ENCODE peak calls at places on chromosomes 11 and 22, in six cellular contexts. Y, P, F, R, L and D are unnamed samples.
A peak's percentile ranks its signal among the peaks of the same experiment; 100 is the strongest.

GRCh38 chr11:32029721-32030120 is 61.2 kb upstream of the RCN1 start:
- ATAC-seq in F (no peak), Y (no peak), R (no peak), P (no peak), L (no peak), D (no peak)

GRCh38 chr22:38461057-38461413 is 6.0 kb upstream of the KCNJ4 start:
- ATAC-seq in L (peak; percentile 44), R (peak; percentile 7), F (no peak), Y (no peak), P (no peak), D (peak; percentile 31)

GRCh38 chr11:13775471-13775870 is 107.0 kb downstream of the FAR1 start:
- ATAC-seq in L (no peak), P (no peak), R (no peak), F (no peak), Y (no peak), D (no peak)

GRCh38 chr11:48127521-48128183 is 89.0 kb upstream of the OR4B1 start:
- ATAC-seq in P (no peak), L (no peak), R (no peak), Y (no peak), F (no peak), D (no peak)

GRCh38 chr22:28882545-28882877 is 861 bp upstream of the ZNRF3 start:
- ATAC-seq in L (peak; percentile 12), P (peak; percentile 49), F (peak; percentile 6), Y (peak; percentile 14), R (peak; percentile 41), D (no peak)

GRCh38 chr22:35677460-35678187 is 29.4 kb downstream of the APOL6 start:
- ATAC-seq in L (no peak), F (no peak), Y (no peak), R (no peak), P (no peak), D (no peak)

GRCh38 chr22:47215851-47216250 is 453.4 kb downstream of the TBC1D22A start:
- ATAC-seq in F (no peak), L (no peak), R (no peak), P (no peak), Y (no peak), D (no peak)

GRCh38 chr22:35783943-35784614 is 66.4 kb downstream of the APOL5 start:
- ATAC-seq in R (no peak), L (no peak), Y (no peak), F (no peak), P (no peak), D (no peak)

GRCh38 chr11:31645747-31646146 is 136.2 kb downstream of the ELP4 start:
- ATAC-seq in P (no peak), Y (peak; percentile 75), F (no peak), L (no peak), R (no peak), D (no peak)

GRCh38 chr11:60376601-60377000 is 1.7 kb upstream of the MS4A7 start:
- ATAC-seq in R (no peak), L (no peak), P (no peak), F (no peak), Y (no peak), D (no peak)

GRCh38 chr11:61639816-61640443 is 40.3 kb upstream of the DAGLA start:
- ATAC-seq in L (no peak), P (peak; percentile 25), F (no peak), R (no peak), Y (no peak), D (no peak)
- TF ChIP-seq CTCF in L (no peak), P (no peak), F (no peak), R (no peak), Y (no peak), D (no peak)

GRCh38 chr11:34851916-34852315 is 64.3 kb downstream of the APIP start:
- ATAC-seq in Y (no peak), R (no peak), L (no peak), F (no peak), P (no peak), D (no peak)

GRCh38 chr11:34855754-34856095 is 60.5 kb downstream of the APIP start:
- ATAC-seq in F (no peak), P (peak; percentile 86), Y (peak; percentile 62), L (no peak), R (peak; percentile 30), D (no peak)

GRCh38 chr11:34855021-34855753 is 61.0 kb downstream of the APIP start:
- ATAC-seq in F (no peak), Y (no peak), P (no peak), R (no peak), L (no peak), D (no peak)

GRCh38 chr11:34846467-34846866 is 69.7 kb downstream of the APIP start:
- ATAC-seq in P (no peak), R (no peak), F (no peak), Y (no peak), L (no peak), D (no peak)

GRCh38 chr11:34850339-34850738 is 65.8 kb downstream of the APIP start:
- ATAC-seq in P (peak; percentile 76), Y (no peak), R (no peak), L (no peak), F (no peak), D (no peak)
- TF ChIP-seq POLR2AphosphoS5 in P (no peak), Y (no peak), R (no peak), L (no peak), F (no peak), D (no peak)

GRCh38 chr22:24129980-24130379 is 51.3 kb upstream of the SUSD2 start:
- ATAC-seq in L (no peak), F (no peak), R (no peak), Y (no peak), P (no peak), D (no peak)

GRCh38 chr22:24128631-24129601 is 52.4 kb upstream of the SUSD2 start:
- ATAC-seq in R (no peak), Y (peak; percentile 36), P (no peak), F (no peak), L (no peak), D (no peak)

GRCh38 chr22:24134090-24134846 is 47.0 kb upstream of the SUSD2 start:
- ATAC-seq in P (no peak), Y (no peak), R (no peak), L (no peak), F (no peak), D (no peak)

GRCh38 chr22:24137595-24137994 is 43.7 kb upstream of the SUSD2 start:
- ATAC-seq in P (no peak), Y (no peak), F (no peak), R (no peak), L (no peak), D (peak; percentile 60)

GRCh38 chr22:24133187-24133965 is 47.9 kb upstream of the SUSD2 start:
- ATAC-seq in P (no peak), L (peak; percentile 46), R (peak; percentile 48), F (peak; percentile 81), Y (no peak), D (peak; percentile 68)
- TF ChIP-seq CTCF in P (no peak), L (no peak), R (peak; percentile 60), F (peak; percentile 28), Y (no peak), D (peak; percentile 82)

GRCh38 chr11:100785148-100785983 is 98.3 kb downstream of the ARHGAP42 start:
- ATAC-seq in P (no peak), L (no peak), Y (no peak), R (peak; percentile 80), F (peak; percentile 83), D (no peak)
- TF ChIP-seq POLR2AphosphoS5 in P (no peak), L (no peak), Y (no peak), R (no peak), F (no peak), D (no peak)

DNA sequence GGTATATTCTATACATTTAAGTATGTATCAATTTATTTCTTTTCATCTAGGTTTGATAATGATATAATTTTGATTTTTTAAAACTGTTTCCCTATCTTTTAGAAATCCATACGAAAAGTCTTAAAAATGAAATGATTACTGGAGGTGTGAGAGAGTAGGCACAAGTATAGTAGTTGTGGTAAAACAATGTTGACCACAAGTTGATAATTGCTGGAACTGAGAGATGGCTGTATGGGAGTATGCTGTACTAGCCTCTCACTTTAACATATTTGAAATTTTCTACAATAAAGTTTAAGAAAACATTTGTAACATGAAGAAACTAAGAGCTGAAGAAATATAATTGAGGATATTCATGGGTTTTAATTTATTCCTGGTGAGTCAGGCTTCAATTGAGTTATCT is 30.0 kb downstream of the FSHB start:
- ATAC-seq in F (no peak), R (no peak), Y (no peak), P (no peak), L (no peak), D (no peak)
- TF ChIP-seq CTCF in F (no peak), R (no peak), Y (no peak), P (no peak), L (no peak), D (no peak)

GRCh38 chr11:61976813-61977475 is 9.5 kb upstream of the FTH1 start:
- ATAC-seq in L (no peak), R (no peak), P (no peak), Y (no peak), F (no peak), D (no peak)

GRCh38 chr11:61973603-61974162 is 6.2 kb upstream of the FTH1 start:
- ATAC-seq in P (peak; percentile 0), F (no peak), L (no peak), Y (no peak), R (peak; percentile 34), D (no peak)

GRCh38 chr11:61976420-61976800 is 9.0 kb upstream of the FTH1 start:
- ATAC-seq in R (no peak), L (no peak), Y (no peak), F (no peak), P (no peak), D (no peak)

GRCh38 chr11:61975638-61976419 is 8.4 kb upstream of the FTH1 start:
- ATAC-seq in P (no peak), Y (no peak), R (no peak), F (no peak), L (no peak), D (no peak)

DNA sequence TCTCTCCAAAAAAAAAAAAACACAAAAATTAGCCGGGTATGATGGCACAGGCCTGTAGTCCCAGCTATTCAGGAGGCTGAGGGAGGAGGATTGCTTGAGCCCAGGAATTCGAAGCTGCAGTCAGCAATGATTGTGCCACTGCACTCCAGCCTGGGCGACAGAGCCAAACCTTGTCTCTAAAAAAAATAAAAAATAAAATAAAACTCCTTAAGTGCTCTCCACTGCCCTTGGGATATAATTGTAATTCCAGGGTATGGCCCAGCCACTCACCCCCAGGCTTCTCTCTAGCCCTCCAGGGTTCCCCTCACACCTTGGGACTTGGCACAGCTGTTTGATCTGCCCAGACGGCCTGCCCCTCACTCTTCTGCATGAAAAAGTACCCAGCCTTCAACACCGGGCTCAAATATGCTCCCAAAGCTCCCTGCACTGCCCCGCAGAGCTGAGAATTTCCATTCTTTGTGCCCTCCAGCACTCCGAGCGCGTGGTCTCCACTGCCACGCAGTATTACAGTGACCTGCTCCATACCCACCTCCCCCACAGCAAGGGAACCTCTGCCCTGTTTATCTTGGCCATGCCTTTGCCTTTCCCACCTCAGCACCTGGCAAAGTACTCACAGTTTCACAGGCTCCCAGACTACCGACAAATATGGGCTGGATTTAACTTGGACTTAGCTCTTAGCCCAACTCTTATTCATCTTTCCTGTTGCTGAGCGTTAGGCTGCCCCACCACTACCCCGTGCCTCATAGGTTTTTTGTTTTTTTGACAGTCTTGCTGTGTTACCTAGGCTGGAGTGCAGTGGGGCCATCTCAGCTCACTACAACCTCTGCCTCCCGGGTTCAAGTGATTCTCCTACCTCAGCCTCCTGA is 7.6 kb upstream of the FTH1 start:
- ATAC-seq in Y (no peak), F (no peak), R (peak; percentile 4), L (no peak), P (no peak), D (no peak)
- TF ChIP-seq POLR2AphosphoS5 in Y (no peak), F (no peak), R (peak; percentile 42), L (no peak), P (no peak), D (no peak)